ENCODE peak calls at places on chromosomes 1 and 21, in five cellular contexts. F is GM03348, U is myocyte, V is OCI-LY7, Q is smooth muscle cell of the brain vasculature. B is an unnamed sample.

GRCh38 chr1:16208270-16208987 is 4.0 kb downstream of the ARHGEF19 start:
- DNase-seq in F (no peak), U (no peak), V (no peak), Q (no peak), B (no peak)

GRCh38 chr1:23065385-23065784 is 46.1 kb downstream of the KDM1A start:
- DNase-seq in F (no peak), U (no peak), V (no peak), Q (no peak), B (no peak)

GRCh38 chr21:43734131-43734634 is 15.3 kb downstream of the PDXK start:
- DNase-seq in F (no peak), U (peak; percentile 51), V (no peak), Q (no peak), B (no peak)

GRCh38 chr1:26129778-26130177 is 18.2 kb downstream of the PDIK1L start:
- DNase-seq in F (no peak), U (no peak), V (no peak), Q (no peak), B (no peak)

GRCh38 chr1:230768903-230769570 is 21.8 kb downstream of the CAPN9 start:
- DNase-seq in F (peak; percentile 51), U (peak; percentile 54), V (no peak), Q (no peak), B (no peak)

GRCh38 chr1:170670751-170671628 is 7.1 kb downstream of the PRRX1 start:
- DNase-seq in F (peak; percentile 52), U (no peak), V (no peak), Q (no peak), B (peak; percentile 58)

GRCh38 chr1:244325056-244325764 is 126.5 kb downstream of the ADSS2 start:
- DNase-seq in F (no peak), U (no peak), V (peak; percentile 14), Q (no peak), B (no peak)

GRCh38 chr1:8660455-8660854 is 157.0 kb downstream of the RERE start:
- DNase-seq in F (peak; percentile 90), U (peak; percentile 95), V (peak; percentile 29), Q (peak; percentile 46), B (no peak)

GRCh38 chr1:228268891-228269285 is 61.0 kb downstream of the OBSCN start:
- DNase-seq in F (peak; percentile 7), U (no peak), V (no peak), Q (no peak), B (no peak)

GRCh38 chr1:119327436-119328155 is 41.0 kb upstream of the HAO2 start:
- DNase-seq in F (peak; percentile 63), U (no peak), V (no peak), Q (no peak), B (peak; percentile 46)

GRCh38 chr1:240193699-240194098 is 102.0 kb downstream of the FMN2 start:
- DNase-seq in F (no peak), U (no peak), V (no peak), Q (no peak), B (no peak)

GRCh38 chr1:239899747-239900146 is 191.9 kb upstream of the FMN2 start:
- DNase-seq in F (no peak), U (no peak), V (no peak), Q (no peak), B (no peak)

GRCh38 chr1:17304155-17304826 is 3.7 kb upstream of the PADI4 start:
- DNase-seq in F (no peak), U (no peak), V (no peak), Q (no peak), B (no peak)

GRCh38 chr1:182338806-182339370 is 52.7 kb downstream of the GLUL start:
- DNase-seq in F (no peak), U (no peak), V (no peak), Q (no peak), B (no peak)

GRCh38 chr1:40630488-40631223 is 34.8 kb downstream of the RIMS3 start:
- DNase-seq in F (peak; percentile 45), U (peak; percentile 48), V (peak; percentile 67), Q (no peak), B (no peak)

GRCh38 chr1:207264663-207265270 is 56.7 kb upstream of the CD55 start:
- DNase-seq in F (no peak), U (no peak), V (no peak), Q (no peak), B (no peak)

GRCh38 chr1:12626888-12627287 is 8.9 kb upstream of the DHRS3 start:
- DNase-seq in F (no peak), U (no peak), V (no peak), Q (no peak), B (no peak)

GRCh38 chr21:32499249-32500055 is 85.9 kb downstream of the TCP10L start:
- DNase-seq in F (peak; percentile 29), U (peak; percentile 28), V (no peak), Q (no peak), B (no peak)

GRCh38 chr1:217562229-217562878 is 68.5 kb downstream of the GPATCH2 start:
- DNase-seq in F (peak; percentile 76), U (peak; percentile 72), V (no peak), Q (no peak), B (no peak)

GRCh38 chr1:173960625-173961024 is 43.5 kb upstream of the SERPINC1 start:
- DNase-seq in F (no peak), U (no peak), V (no peak), Q (no peak), B (no peak)

GRCh38 chr1:201681375-201681774 is 142.4 kb downstream of the NAV1 start:
- DNase-seq in F (no peak), U (no peak), V (no peak), Q (no peak), B (no peak)

GRCh38 chr1:211326140-211326527 is 499 bp upstream of the TRAF5 start:
- DNase-seq in F (no peak), U (no peak), V (no peak), Q (no peak), B (no peak)

GRCh38 chr1:196306421-196306820 is 301.8 kb downstream of the KCNT2 start:
- DNase-seq in F (no peak), U (no peak), V (no peak), Q (no peak), B (no peak)

GRCh38 chr1:211986628-211987254 is 48.6 kb downstream of the INTS7 start:
- DNase-seq in F (no peak), U (no peak), V (no peak), Q (no peak), B (no peak)

GRCh38 chr1:230864441-230864840 is 3.9 kb downstream of the C1orf198 start:
- DNase-seq in F (no peak), U (no peak), V (no peak), Q (no peak), B (no peak)

GRCh38 chr21:35217504-35218060 is 168.5 kb upstream of the RUNX1 start:
- DNase-seq in F (peak; percentile 70), U (peak; percentile 94), V (no peak), Q (no peak), B (no peak)

GRCh38 chr1:17314491-17314971 is 6.5 kb downstream of the PADI4 start:
- DNase-seq in F (no peak), U (peak; percentile 95), V (no peak), Q (peak; percentile 13), B (no peak)

GRCh38 chr21:41142051-41142795 is 25.7 kb upstream of the BACE2 start:
- DNase-seq in F (peak; percentile 91), U (peak; percentile 84), V (no peak), Q (no peak), B (no peak)

GRCh38 chr1:41455479-41456271 is 28.8 kb downstream of the EDN2 start:
- DNase-seq in F (peak; percentile 73), U (peak; percentile 68), V (no peak), Q (no peak), B (no peak)

GRCh38 chr1:67256291-67257172 is 51.1 kb upstream of the IL12RB2 start:
- DNase-seq in F (no peak), U (peak; percentile 38), V (no peak), Q (no peak), B (no peak)

GRCh38 chr1:1020415-1021009 is 592 bp downstream of the AGRN start:
- DNase-seq in F (peak; percentile 54), U (no peak), V (no peak), Q (no peak), B (no peak)

GRCh38 chr1:45446530-45446929 is 44.4 kb downstream of the TESK2 start:
- DNase-seq in F (no peak), U (no peak), V (no peak), Q (no peak), B (no peak)

GRCh38 chr1:115677172-115677542 is 35.4 kb downstream of the VANGL1 start:
- DNase-seq in F (no peak), U (peak; percentile 68), V (no peak), Q (no peak), B (no peak)

GRCh38 chr1:91640877-91641526 is 140.4 kb downstream of the CDC7 start:
- DNase-seq in F (no peak), U (no peak), V (no peak), Q (no peak), B (no peak)